ENCODE peak calls at places on chromosomes 7 and 10, in five cellular contexts. P is upper lobe of right lung, B is progenitor cell of endocrine pancreas, N is cerebellar cortex, H is NCI-H526 treated with DMSO at 0.1 percent for 48 hours. K is an unnamed sample.

GRCh38 chr7:4123823-4124222 is 558.3 kb upstream of the FOXK1 start:
- DNase-seq in P (peak), B (no peak), N (no peak), H (no peak), K (no peak)

GRCh38 chr7:134155220-134155619 is 28.1 kb downstream of the LRGUK start:
- DNase-seq in P (no peak), B (no peak), N (no peak), H (no peak), K (no peak)

GRCh38 chr10:114310346-114310745 is 71.3 kb downstream of the VWA2 start:
- DNase-seq in P (no peak), B (no peak), N (no peak), H (no peak), K (no peak)

GRCh38 chr7:87137271-87137670 is 15.0 kb upstream of the DMTF1 start:
- DNase-seq in P (no peak), B (no peak), N (no peak), H (no peak), K (no peak)

GRCh38 chr7:94297397-94297838 is 97.3 kb upstream of the COL1A2 start:
- DNase-seq in P (no peak), B (no peak), N (no peak), H (no peak), K (no peak)

GRCh38 chr7:95330194-95331003 is 6.1 kb upstream of the PON1 start:
- DNase-seq in P (no peak), B (no peak), N (no peak), H (no peak), K (no peak)

GRCh38 chr7:133479456-133480097 is 226.7 kb downstream of the EXOC4 start:
- DNase-seq in P (no peak), B (no peak), N (no peak), H (no peak), K (no peak)

GRCh38 chr10:5873515-5873995 is 16.1 kb downstream of the ANKRD16 start:
- DNase-seq in P (no peak), B (peak), N (peak), H (peak), K (peak)

GRCh38 chr7:147593271-147594057 is 997.1 kb upstream of the C7orf33 start:
- DNase-seq in P (no peak), B (no peak), N (no peak), H (no peak), K (no peak)